ENCODE peak calls at places on chromosomes 5 and 9, in nine cellular contexts. H is HL-60; U is amygdala; W is stimulated activated CD8-positive, alpha-beta memory T cell treated with anti-CD3 and anti-CD28 coated beads, Interleukin-12 subunit alpha, Interleukin-12 subunit beta, amount 100 ng/mL, for 1 hour; R is activated CD4-positive, alpha-beta T cell treated with anti-CD3 and anti-CD28 coated beads for 24 hours; Y is T-cell; S is left ventricle myocardium inferior; L is EH; C is stomach. A is an unnamed sample.

GRCh38 chr9:74666625-74667316 is 169.6 kb downstream of the RORB start:
- DNase-seq in H (no peak), U (no peak), W (no peak), R (no peak), Y (no peak), S (no peak), L (peak; percentile 25), C (no peak), A (no peak)

GRCh38 chr5:150619359-150620230 is 20.9 kb upstream of the SYNPO start:
- DNase-seq in H (no peak), U (no peak), W (no peak), R (no peak), Y (no peak), S (peak; percentile 81), L (peak; percentile 81), C (no peak), A (peak; percentile 53)

GRCh38 chr5:68178579-68178978 is 37.0 kb upstream of the PIK3R1 start:
- DNase-seq in H (no peak), U (no peak), W (no peak), R (no peak), Y (no peak), S (no peak), L (peak; percentile 49), C (no peak), A (no peak)

GRCh38 chr5:116646611-116647289 is 72.1 kb upstream of the SEMA6A start:
- DNase-seq in H (no peak), U (no peak), W (no peak), R (no peak), Y (no peak), S (no peak), L (no peak), C (no peak), A (no peak)

GRCh38 chr5:675876-676698 is 17.1 kb downstream of the TPPP start:
- DNase-seq in H (no peak), U (no peak), W (no peak), R (no peak), Y (no peak), S (peak; percentile 13), L (no peak), C (peak; percentile 23), A (no peak)

GRCh38 chr9:111300140-111300735 is 29.8 kb downstream of the OR2K2 start:
- DNase-seq in H (no peak), U (no peak), W (no peak), R (no peak), Y (no peak), S (no peak), L (no peak), C (no peak), A (no peak)

GRCh38 chr5:103034662-103035392 is 85.1 kb downstream of the GIN1 start:
- DNase-seq in H (no peak), U (no peak), W (no peak), R (no peak), Y (no peak), S (no peak), L (no peak), C (no peak), A (no peak)

GRCh38 chr5:56986631-56986957 is 34.7 kb upstream of the MIER3 start:
- DNase-seq in H (no peak), U (no peak), W (no peak), R (no peak), Y (no peak), S (no peak), L (peak; percentile 6), C (no peak), A (no peak)

GRCh38 chr9:122849546-122849945 is 21.2 kb upstream of the PDCL start:
- DNase-seq in H (no peak), U (no peak), W (no peak), R (no peak), Y (no peak), S (no peak), L (no peak), C (no peak), A (no peak)

GRCh38 chr9:122221223-122221811 is 7.4 kb downstream of the LHX6 start:
- DNase-seq in H (no peak), U (no peak), W (no peak), R (no peak), Y (no peak), S (no peak), L (no peak), C (no peak), A (no peak)

GRCh38 chr5:139492700-139493192 is 10.2 kb upstream of the STING1 start:
- DNase-seq in H (no peak), U (no peak), W (no peak), R (no peak), Y (no peak), S (no peak), L (peak; percentile 84), C (no peak), A (no peak)

GRCh38 chr5:161089569-161089968 is 237.6 kb upstream of the ATP10B start:
- DNase-seq in H (no peak), U (no peak), W (no peak), R (no peak), Y (no peak), S (no peak), L (no peak), C (no peak), A (no peak)

GRCh38 chr5:73823508-73823925 is 197.5 kb downstream of the ARHGEF28 start:
- DNase-seq in H (no peak), U (no peak), W (no peak), R (no peak), Y (no peak), S (no peak), L (peak; percentile 85), C (no peak), A (peak; percentile 22)

GRCh38 chr5:169121631-169122420 is 179.1 kb downstream of the SLIT3 start:
- DNase-seq in H (no peak), U (no peak), W (no peak), R (no peak), Y (no peak), S (no peak), L (peak; percentile 94), C (no peak), A (no peak)

GRCh38 chr9:14687042-14687719 is 6.1 kb downstream of the ZDHHC21 start:
- DNase-seq in H (no peak), U (no peak), W (no peak), R (no peak), Y (no peak), S (no peak), L (peak; percentile 89), C (no peak), A (no peak)

GRCh38 chr9:121783126-121783522 is 131.7 kb downstream of the DAB2IP start:
- DNase-seq in H (no peak), U (no peak), W (no peak), R (no peak), Y (no peak), S (no peak), L (no peak), C (no peak), A (no peak)

A was measured in body of pancreas.